ENCODE peak calls at places on chromosomes 11 and 22, in five cellular contexts. One of them, this sample, is unnamed.

GRCh38 chr11:29272019-29272654 is 744.7 kb downstream of the KCNA4 start:
- DNase-seq in progenitor cell of endocrine pancreas: no peak
- DNase-seq in posterior vena cava: no peak
- DNase-seq in CD4-positive, alpha-beta T cell: no peak
- DNase-seq in cerebellar cortex: no peak
- DNase-seq in this sample: no peak

GRCh38 chr11:128179049-128179448 is 408.3 kb downstream of the ETS1 start:
- DNase-seq in CD4-positive, alpha-beta T cell: no peak
- DNase-seq in posterior vena cava: no peak
- DNase-seq in cerebellar cortex: peak
- DNase-seq in progenitor cell of endocrine pancreas: no peak
- DNase-seq in this sample: no peak

GRCh38 chr11:110355011-110355744 is 58.8 kb upstream of the RDX start:
- DNase-seq in posterior vena cava: no peak
- DNase-seq in CD4-positive, alpha-beta T cell: no peak
- DNase-seq in progenitor cell of endocrine pancreas: no peak
- DNase-seq in cerebellar cortex: no peak
- DNase-seq in this sample: no peak

GRCh38 chr22:45452565-45453449 is 39.3 kb downstream of the RIBC2 start:
- DNase-seq in progenitor cell of endocrine pancreas: no peak
- DNase-seq in cerebellar cortex: no peak
- DNase-seq in CD4-positive, alpha-beta T cell: no peak
- DNase-seq in posterior vena cava: no peak
- DNase-seq in this sample: no peak

GRCh38 chr11:13051257-13051656 is 42.1 kb downstream of the RASSF10 start:
- DNase-seq in posterior vena cava: no peak
- DNase-seq in cerebellar cortex: no peak
- DNase-seq in progenitor cell of endocrine pancreas: no peak
- DNase-seq in CD4-positive, alpha-beta T cell: no peak
- DNase-seq in this sample: no peak

GRCh38 chr22:29715240-29715639 is 4.6 kb upstream of the CABP7 start:
- DNase-seq in posterior vena cava: no peak
- DNase-seq in progenitor cell of endocrine pancreas: no peak
- DNase-seq in CD4-positive, alpha-beta T cell: no peak
- DNase-seq in cerebellar cortex: no peak
- DNase-seq in this sample: no peak

GRCh38 chr22:49763138-49763537 is 64.5 kb downstream of the BRD1 start:
- DNase-seq in progenitor cell of endocrine pancreas: peak
- DNase-seq in posterior vena cava: no peak
- DNase-seq in CD4-positive, alpha-beta T cell: no peak
- DNase-seq in cerebellar cortex: no peak
- DNase-seq in this sample: peak

GRCh38 chr11:72741849-72742521 is 10.2 kb downstream of the ARAP1 start:
- DNase-seq in progenitor cell of endocrine pancreas: no peak
- DNase-seq in CD4-positive, alpha-beta T cell: no peak
- DNase-seq in cerebellar cortex: no peak
- DNase-seq in posterior vena cava: no peak
- DNase-seq in this sample: no peak

GRCh38 chr11:28228196-28228595 is 120.0 kb downstream of the METTL15 start:
- DNase-seq in cerebellar cortex: no peak
- DNase-seq in progenitor cell of endocrine pancreas: no peak
- DNase-seq in CD4-positive, alpha-beta T cell: no peak
- DNase-seq in posterior vena cava: no peak
- DNase-seq in this sample: no peak

GRCh38 chr22:36577019-36577418 is 48.1 kb upstream of the EIF3D start:
- DNase-seq in cerebellar cortex: no peak
- DNase-seq in posterior vena cava: no peak
- DNase-seq in CD4-positive, alpha-beta T cell: no peak
- DNase-seq in progenitor cell of endocrine pancreas: no peak
- DNase-seq in this sample: no peak

GRCh38 chr22:43230983-43231723 is 44.2 kb upstream of the TTLL12 start:
- DNase-seq in posterior vena cava: no peak
- DNase-seq in CD4-positive, alpha-beta T cell: peak
- DNase-seq in progenitor cell of endocrine pancreas: peak
- DNase-seq in cerebellar cortex: peak
- DNase-seq in this sample: no peak

GRCh38 chr11:58316142-58316541 is 42.7 kb downstream of the OR5B17 start:
- DNase-seq in progenitor cell of endocrine pancreas: no peak
- DNase-seq in cerebellar cortex: no peak
- DNase-seq in posterior vena cava: no peak
- DNase-seq in CD4-positive, alpha-beta T cell: no peak
- DNase-seq in this sample: no peak